ENCODE peak calls at places on chromosomes 4 and X, in six cellular contexts. One of them, this sample, is unnamed.
A peak's percentile ranks its signal among the peaks of the same experiment; 100 is the strongest.

GRCh38 chr4:48109413-48110263 is 24.4 kb downstream of the TXK start:
- DNase-seq in GM12878: no peak
- DNase-seq in H1: no peak
- DNase-seq in K562: no peak
- DNase-seq in HepG2: peak; percentile 62
- DNase-seq in NT2/D1: no peak
- DNase-seq in this sample: peak; percentile 60

GRCh38 chr4:87038837-87039715 is 104.3 kb downstream of the AFF1 start:
- DNase-seq in K562: no peak
- DNase-seq in HepG2: no peak
- DNase-seq in GM12878: no peak
- DNase-seq in NT2/D1: no peak
- DNase-seq in H1: peak; percentile 51
- DNase-seq in this sample: no peak

GRCh38 chr4:125520258-125520990 is 205.7 kb downstream of the FAT4 start:
- DNase-seq in H1: no peak
- DNase-seq in NT2/D1: no peak
- DNase-seq in K562: no peak
- DNase-seq in GM12878: no peak
- DNase-seq in HepG2: no peak
- DNase-seq in this sample: no peak

GRCh38 chr4:149296503-149296902 is 519.1 kb downstream of the IQCM start:
- DNase-seq in K562: no peak
- DNase-seq in NT2/D1: no peak
- DNase-seq in GM12878: no peak
- DNase-seq in HepG2: no peak
- DNase-seq in H1: no peak
- DNase-seq in this sample: no peak

GRCh38 chr4:48909697-48910096 is 3.1 kb upstream of the OCIAD2 start:
- DNase-seq in K562: no peak
- DNase-seq in H1: no peak
- DNase-seq in GM12878: no peak
- DNase-seq in HepG2: no peak
- DNase-seq in NT2/D1: peak; percentile 33
- DNase-seq in this sample: peak; percentile 92

GRCh38 chr4:100147684-100148083 is 42.6 kb downstream of the DDIT4L start:
- DNase-seq in H1: no peak
- DNase-seq in HepG2: no peak
- DNase-seq in K562: no peak
- DNase-seq in GM12878: no peak
- DNase-seq in NT2/D1: no peak
- DNase-seq in this sample: no peak

GRCh38 chr4:33746979-33747378 is 2497.3 kb downstream of the ARAP2 start:
- DNase-seq in H1: no peak
- DNase-seq in NT2/D1: no peak
- DNase-seq in HepG2: no peak
- DNase-seq in GM12878: no peak
- DNase-seq in K562: no peak
- DNase-seq in this sample: no peak

GRCh38 chr4:25180524-25181131 is 20.4 kb upstream of the SEPSECS start:
- DNase-seq in K562: peak; percentile 56
- DNase-seq in H1: no peak
- DNase-seq in HepG2: peak; percentile 56
- DNase-seq in NT2/D1: peak; percentile 50
- DNase-seq in GM12878: no peak
- DNase-seq in this sample: peak; percentile 32

GRCh38 chrX:21798677-21799219 is 40.7 kb upstream of the MBTPS2 start:
- DNase-seq in K562: no peak
- DNase-seq in H1: no peak
- DNase-seq in HepG2: peak; percentile 66
- DNase-seq in NT2/D1: no peak
- DNase-seq in GM12878: no peak
- DNase-seq in this sample: peak; percentile 84

GRCh38 chr4:2867758-2868491 is 24.3 kb downstream of the ADD1 start:
- DNase-seq in K562: peak; percentile 69
- DNase-seq in NT2/D1: no peak
- DNase-seq in GM12878: no peak
- DNase-seq in HepG2: peak; percentile 32
- DNase-seq in H1: no peak
- DNase-seq in this sample: no peak

GRCh38 chr4:185149392-185149791 is 6.3 kb downstream of the SLC25A4 start:
- DNase-seq in K562: no peak
- DNase-seq in HepG2: no peak
- DNase-seq in H1: no peak
- DNase-seq in GM12878: no peak
- DNase-seq in NT2/D1: no peak
- DNase-seq in this sample: no peak

GRCh38 chr4:101135371-101136010 is 211.8 kb downstream of the PPP3CA start:
- DNase-seq in GM12878: no peak
- DNase-seq in HepG2: no peak
- DNase-seq in K562: no peak
- DNase-seq in H1: no peak
- DNase-seq in NT2/D1: no peak
- DNase-seq in this sample: no peak

GRCh38 chrX:134969726-134970125 is 21.1 kb upstream of the SMIM10 start:
- DNase-seq in GM12878: no peak
- DNase-seq in HepG2: no peak
- DNase-seq in NT2/D1: no peak
- DNase-seq in H1: no peak
- DNase-seq in K562: no peak
- DNase-seq in this sample: no peak

GRCh38 chr4:113471141-113471860 is 290.2 kb downstream of the CAMK2D start:
- DNase-seq in H1: no peak
- DNase-seq in HepG2: no peak
- DNase-seq in GM12878: no peak
- DNase-seq in K562: no peak
- DNase-seq in NT2/D1: no peak
- DNase-seq in this sample: no peak

GRCh38 chr4:113472864-113473263 is 288.7 kb downstream of the CAMK2D start:
- DNase-seq in H1: no peak
- DNase-seq in K562: no peak
- DNase-seq in GM12878: no peak
- DNase-seq in NT2/D1: no peak
- DNase-seq in HepG2: no peak
- DNase-seq in this sample: no peak

GRCh38 chr4:113476800-113477199 is 284.7 kb downstream of the CAMK2D start:
- DNase-seq in GM12878: no peak
- DNase-seq in H1: no peak
- DNase-seq in NT2/D1: no peak
- DNase-seq in HepG2: no peak
- DNase-seq in K562: no peak
- DNase-seq in this sample: peak; percentile 67

GRCh38 chr4:113478032-113478431 is 283.5 kb downstream of the CAMK2D start:
- DNase-seq in H1: no peak
- DNase-seq in GM12878: no peak
- DNase-seq in HepG2: no peak
- DNase-seq in K562: no peak
- DNase-seq in NT2/D1: no peak
- DNase-seq in this sample: no peak

GRCh38 chr4:113474017-113474416 is 287.5 kb downstream of the CAMK2D start:
- DNase-seq in K562: no peak
- DNase-seq in NT2/D1: no peak
- DNase-seq in H1: no peak
- DNase-seq in GM12878: no peak
- DNase-seq in HepG2: no peak
- DNase-seq in this sample: peak; percentile 72
- TF ChIP-seq ZNF274 in K562: no peak
- TF ChIP-seq ZNF274 in NT2/D1: no peak
- TF ChIP-seq ZNF274 in H1: no peak
- TF ChIP-seq ZNF274 in GM12878: no peak
- TF ChIP-seq ZNF274 in HepG2: no peak
- TF ChIP-seq ZNF274 in this sample: no peak

GRCh38 chr4:56240554-56241190 is 146.6 kb downstream of the AASDH start:
- DNase-seq in NT2/D1: no peak
- DNase-seq in H1: no peak
- DNase-seq in GM12878: no peak
- DNase-seq in HepG2: peak; percentile 55
- DNase-seq in K562: no peak
- DNase-seq in this sample: no peak

GRCh38 chr4:56235714-56236113 is 151.6 kb downstream of the AASDH start:
- DNase-seq in NT2/D1: no peak
- DNase-seq in H1: no peak
- DNase-seq in HepG2: no peak
- DNase-seq in K562: no peak
- DNase-seq in GM12878: no peak
- DNase-seq in this sample: no peak

GRCh38 chr4:56241500-56241899 is 145.8 kb downstream of the AASDH start:
- DNase-seq in GM12878: no peak
- DNase-seq in K562: no peak
- DNase-seq in NT2/D1: no peak
- DNase-seq in H1: no peak
- DNase-seq in HepG2: peak; percentile 80
- DNase-seq in this sample: no peak

GRCh38 chr4:56234098-56234497 is 153.2 kb downstream of the AASDH start:
- DNase-seq in GM12878: no peak
- DNase-seq in NT2/D1: no peak
- DNase-seq in H1: no peak
- DNase-seq in HepG2: no peak
- DNase-seq in K562: no peak
- DNase-seq in this sample: no peak

GRCh38 chr4:56238251-56238650 is 149.0 kb downstream of the AASDH start:
- DNase-seq in H1: no peak
- DNase-seq in GM12878: no peak
- DNase-seq in NT2/D1: no peak
- DNase-seq in HepG2: no peak
- DNase-seq in K562: no peak
- DNase-seq in this sample: no peak
- TF ChIP-seq ZNF274 in H1: no peak
- TF ChIP-seq ZNF274 in GM12878: no peak
- TF ChIP-seq ZNF274 in NT2/D1: no peak
- TF ChIP-seq ZNF274 in HepG2: no peak
- TF ChIP-seq ZNF274 in K562: no peak
- TF ChIP-seq ZNF274 in this sample: no peak

GRCh38 chrX:3380603-3381002 is 34.2 kb upstream of the MXRA5 start:
- DNase-seq in H1: no peak
- DNase-seq in GM12878: no peak
- DNase-seq in HepG2: no peak
- DNase-seq in NT2/D1: no peak
- DNase-seq in K562: no peak
- DNase-seq in this sample: no peak

GRCh38 chrX:3384330-3384729 is 37.9 kb upstream of the MXRA5 start:
- DNase-seq in K562: no peak
- DNase-seq in NT2/D1: no peak
- DNase-seq in HepG2: no peak
- DNase-seq in GM12878: no peak
- DNase-seq in H1: no peak
- DNase-seq in this sample: no peak
- TF ChIP-seq ZNF274 in K562: no peak
- TF ChIP-seq ZNF274 in NT2/D1: no peak
- TF ChIP-seq ZNF274 in HepG2: no peak
- TF ChIP-seq ZNF274 in GM12878: no peak
- TF ChIP-seq ZNF274 in H1: no peak
- TF ChIP-seq ZNF274 in this sample: no peak

DNA sequence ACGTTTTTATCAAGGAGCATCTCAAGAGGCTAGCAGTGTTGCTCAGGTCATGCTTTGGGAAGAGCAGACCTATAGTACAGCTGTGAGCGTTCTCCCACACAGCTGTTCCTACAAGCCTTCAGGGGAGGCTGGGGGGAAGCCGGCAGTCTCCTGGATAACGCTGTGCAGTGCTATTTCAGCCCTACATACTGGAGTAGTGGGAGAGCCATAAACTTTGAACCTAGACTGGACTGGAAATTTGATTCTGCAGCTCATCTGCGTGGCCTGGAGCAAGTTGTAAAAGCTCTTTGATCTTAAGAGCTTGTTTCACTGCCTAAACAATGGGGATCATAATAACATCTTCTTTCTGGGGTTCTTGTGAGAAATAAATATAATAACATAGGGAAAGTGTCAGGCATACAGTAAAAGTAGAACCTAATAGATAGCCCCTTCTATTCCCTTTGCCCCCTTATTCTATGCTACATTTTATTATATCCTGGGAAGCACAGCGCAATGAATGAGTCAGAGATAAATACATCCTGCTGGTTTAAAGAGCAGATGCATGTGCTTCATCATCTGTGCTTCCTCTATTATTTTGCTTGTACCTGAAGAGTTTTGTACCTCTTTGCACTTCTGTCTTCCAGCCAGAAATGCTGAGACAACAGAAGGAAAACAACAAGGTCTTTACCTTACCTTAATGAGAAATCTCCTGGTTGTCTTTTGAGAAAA is 14.7 kb upstream of the AMBN start:
- DNase-seq in GM12878: no peak
- DNase-seq in H1: no peak
- DNase-seq in NT2/D1: no peak
- DNase-seq in K562: no peak
- DNase-seq in HepG2: peak; percentile 50
- DNase-seq in this sample: no peak
- TF ChIP-seq ZNF274 in GM12878: no peak
- TF ChIP-seq ZNF274 in H1: no peak
- TF ChIP-seq ZNF274 in NT2/D1: no peak
- TF ChIP-seq ZNF274 in K562: no peak
- TF ChIP-seq ZNF274 in HepG2: no peak
- TF ChIP-seq ZNF274 in this sample: no peak

DNA sequence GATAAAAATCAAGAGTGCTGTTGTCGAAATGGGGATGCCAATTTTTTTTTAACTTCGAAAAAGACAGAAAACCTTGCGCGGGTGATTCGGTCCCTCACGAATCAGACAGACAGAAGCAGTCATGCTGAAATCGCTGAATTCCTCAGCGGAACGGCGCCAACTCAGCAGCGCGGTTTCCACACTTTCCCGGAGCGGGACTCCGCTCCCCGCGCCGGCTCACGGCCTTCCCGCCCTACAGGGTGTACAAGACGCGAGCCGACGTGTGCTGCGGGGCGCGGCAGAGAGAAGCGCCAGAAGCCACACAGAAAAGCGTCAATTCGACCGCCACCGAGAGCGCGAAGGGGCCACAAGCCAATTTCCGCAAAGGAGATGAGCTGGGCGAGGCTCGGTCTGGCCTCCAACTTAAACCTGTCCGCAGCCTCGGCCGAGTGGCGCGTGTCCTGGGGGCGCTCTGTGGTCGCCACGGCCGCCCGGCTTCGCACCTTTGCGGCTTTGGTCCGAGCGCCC is 1.3 kb downstream of the NEXMIF start:
- DNase-seq in K562: no peak
- DNase-seq in NT2/D1: no peak
- DNase-seq in HepG2: no peak
- DNase-seq in H1: no peak
- DNase-seq in GM12878: no peak
- DNase-seq in this sample: no peak
- TF ChIP-seq ZNF274 in K562: no peak
- TF ChIP-seq ZNF274 in NT2/D1: no peak
- TF ChIP-seq ZNF274 in HepG2: no peak
- TF ChIP-seq ZNF274 in H1: no peak
- TF ChIP-seq ZNF274 in GM12878: no peak
- TF ChIP-seq ZNF274 in this sample: no peak